ENCODE peak calls at places on chromosomes 13 and 19, in nine cellular contexts. T, R, Y, Q, C, K, S, I and E are unnamed samples.

GRCh38 chr19:12802267-12803106 is 618 bp downstream of the THSD8 start:
- DNase-seq in S (peak), T (peak), Q (no peak), C (no peak), Y (no peak), K (no peak), I (no peak), R (no peak), E (no peak)

GRCh38 chr13:111902726-111903125 is 164.2 kb upstream of the SOX1 start:
- DNase-seq in I (no peak), S (no peak), Y (no peak), R (no peak), C (no peak), K (no peak), Q (no peak), T (no peak), E (no peak)

GRCh38 chr19:2320939-2321338 is 7.4 kb downstream of the LSM7 start:
- DNase-seq in T (no peak), I (no peak), K (no peak), C (no peak), R (no peak), S (no peak), Y (no peak), Q (no peak), E (no peak)

GRCh38 chr13:106348032-106348431 is 187.4 kb downstream of the EFNB2 start:
- DNase-seq in K (no peak), Q (no peak), C (no peak), R (no peak), T (peak), I (no peak), Y (peak), S (peak), E (peak)

GRCh38 chr19:12956446-12957388 is at the start of gene GADD45GIP1:
- DNase-seq in K (peak), Q (peak), Y (peak), S (peak), T (peak), C (no peak), R (peak), I (peak), E (peak)

GRCh38 chr13:95301135-95301946 is at the start of gene ABCC4:
- DNase-seq in C (no peak), K (peak), Y (peak), S (peak), R (peak), I (peak), Q (no peak), T (peak), E (peak)

GRCh38 chr13:41145136-41145908 is 12.7 kb upstream of the KBTBD6 start:
- DNase-seq in Y (peak), R (no peak), S (peak), T (no peak), Q (no peak), I (no peak), C (no peak), K (peak), E (no peak)

GRCh38 chr13:99528547-99528946 is 27.3 kb downstream of the TM9SF2 start:
- DNase-seq in C (no peak), R (no peak), Q (no peak), Y (no peak), T (no peak), I (no peak), S (peak), K (no peak), E (peak)

GRCh38 chr19:7907544-7907943 is 3.9 kb downstream of the MAP2K7 start:
- DNase-seq in Q (no peak), Y (no peak), T (no peak), R (no peak), C (no peak), I (no peak), K (no peak), S (no peak), E (no peak)

GRCh38 chr19:13099073-13099999 is 3.3 kb downstream of the LYL1 start:
- DNase-seq in S (peak), Y (peak), I (no peak), K (peak), R (no peak), T (no peak), C (no peak), Q (peak), E (peak)

GRCh38 chr13:24680258-24680920 is at the start of gene ATP12A:
- DNase-seq in Q (no peak), Y (no peak), I (no peak), R (no peak), S (no peak), K (no peak), C (no peak), T (no peak), E (no peak)

GRCh38 chr19:48553676-48554384 is 1.9 kb downstream of the SULT2B1 start:
- DNase-seq in Q (no peak), C (no peak), I (no peak), Y (peak), K (peak), S (peak), R (no peak), T (peak), E (peak)

GRCh38 chr13:81957121-81957520 is 1616.2 kb upstream of the SPRY2 start:
- DNase-seq in T (no peak), S (no peak), K (no peak), Y (peak), C (no peak), I (no peak), Q (no peak), R (no peak), E (no peak)

GRCh38 chr19:31378404-31378803 is 29.2 kb upstream of the TSHZ3 start:
- DNase-seq in C (no peak), Q (peak), I (no peak), T (peak), R (no peak), S (peak), K (peak), Y (peak), E (no peak)

GRCh38 chr19:58261600-58261967 is 17.2 kb upstream of the ZNF8 start:
- DNase-seq in Q (no peak), K (no peak), R (no peak), T (no peak), C (no peak), Y (no peak), I (no peak), S (no peak), E (no peak)

GRCh38 chr13:30870049-30870884 is 35.8 kb upstream of the MEDAG start:
- DNase-seq in T (peak), Y (peak), K (peak), C (peak), S (peak), Q (no peak), I (no peak), R (peak), E (peak)

GRCh38 chr19:3142292-3142670 is 6.4 kb downstream of the GNA15 start:
- DNase-seq in I (peak), Y (peak), R (peak), K (peak), T (peak), C (no peak), Q (no peak), S (peak), E (peak)

GRCh38 chr13:50682966-50683365 is 160.5 kb downstream of the DLEU7 start:
- DNase-seq in K (no peak), T (no peak), C (no peak), I (no peak), R (no peak), S (no peak), Q (no peak), Y (no peak), E (no peak)

GRCh38 chr19:19214892-19215291 is 3.1 kb downstream of the NCAN start:
- DNase-seq in I (no peak), T (peak), C (no peak), Q (no peak), S (peak), Y (peak), R (peak), K (peak), E (peak)

GRCh38 chr19:16516381-16516780 is 20.2 kb downstream of the C19orf44 start:
- DNase-seq in C (no peak), S (no peak), T (no peak), K (no peak), I (no peak), R (no peak), Y (no peak), Q (no peak), E (no peak)

GRCh38 chr19:44807162-44807561 is 1.7 kb upstream of the BCAM start:
- DNase-seq in R (no peak), C (no peak), Y (no peak), K (no peak), T (peak), Q (peak), I (no peak), S (no peak), E (no peak)

GRCh38 chr13:107712145-107712544 is 503.2 kb downstream of the LIG4 start:
- DNase-seq in S (no peak), K (no peak), I (no peak), C (no peak), Q (no peak), T (no peak), R (no peak), Y (no peak), E (no peak)

GRCh38 chr13:78121459-78122348 is 203.1 kb upstream of the EDNRB start:
- DNase-seq in R (peak), I (no peak), T (peak), Y (peak), S (peak), C (no peak), K (peak), Q (peak), E (peak)

GRCh38 chr13:96967248-96967745 is 27.0 kb downstream of the OXGR1 start:
- DNase-seq in R (no peak), K (no peak), Y (peak), Q (peak), S (no peak), C (no peak), T (peak), I (no peak), E (no peak)

GRCh38 chr13:44362394-44363040 is 11.1 kb upstream of the SERP2 start:
- DNase-seq in Q (no peak), K (no peak), R (no peak), S (peak), T (peak), C (no peak), I (no peak), Y (no peak), E (peak)

GRCh38 chr19:14545716-14546082 is 16.3 kb downstream of the TECR start:
- DNase-seq in S (no peak), R (no peak), T (no peak), K (no peak), C (no peak), Y (no peak), Q (no peak), I (no peak), E (no peak)